ENCODE peak calls at places on chromosomes 13 and 19, in nine cellular contexts. E, B, N, W, Y, G, S, P and F are unnamed samples.

GRCh38 chr13:92547256-92547655 is 679.4 kb upstream of the GPC6 start:
- DNase-seq in N (no peak), Y (peak), P (no peak), S (no peak), G (no peak), E (no peak), B (no peak), W (no peak), F (no peak)

GRCh38 chr13:40422588-40423235 is 243.7 kb downstream of the FOXO1 start:
- DNase-seq in G (no peak), B (no peak), E (no peak), N (no peak), P (no peak), S (no peak), W (no peak), Y (no peak), F (no peak)

GRCh38 chr13:46831588-46832194 is 34.7 kb upstream of the ESD start:
- DNase-seq in B (no peak), S (peak), W (peak), N (no peak), E (peak), Y (peak), P (peak), G (peak), F (peak)

GRCh38 chr19:3607398-3608078 is 863 bp upstream of the TBXA2R start:
- DNase-seq in B (no peak), W (peak), P (no peak), G (peak), N (peak), E (no peak), S (peak), Y (peak), F (peak)

GRCh38 chr13:99191900-99192399 is 8.7 kb upstream of the UBAC2 start:
- DNase-seq in P (no peak), E (no peak), Y (no peak), B (peak), N (no peak), G (peak), S (no peak), W (no peak), F (no peak)

GRCh38 chr13:23796546-23796945 is 92.7 kb downstream of the MIPEP start:
- DNase-seq in G (no peak), Y (no peak), S (no peak), E (no peak), N (no peak), W (no peak), P (no peak), B (no peak), F (no peak)

GRCh38 chr19:50450369-50451222 is 17.9 kb downstream of the MYBPC2 start:
- DNase-seq in P (no peak), W (no peak), Y (no peak), S (no peak), B (no peak), N (no peak), G (no peak), E (no peak), F (no peak)

GRCh38 chr13:51841732-51842131 is 3.2 kb downstream of the TMEM272 start:
- DNase-seq in E (no peak), Y (no peak), S (no peak), W (no peak), B (no peak), N (no peak), P (no peak), G (no peak), F (no peak)

GRCh38 chr19:2438178-2438577 is 10.8 kb upstream of the TIMM13 start:
- DNase-seq in B (no peak), P (no peak), W (no peak), S (no peak), Y (no peak), E (no peak), G (no peak), N (no peak), F (no peak)

GRCh38 chr19:19445911-19446361 is 40.5 kb downstream of the GATAD2A start:
- DNase-seq in B (no peak), S (no peak), E (peak), G (no peak), P (no peak), N (no peak), Y (no peak), W (no peak), F (no peak)

GRCh38 chr13:113091891-113092775 is 13.5 kb upstream of the F7 start:
- DNase-seq in G (no peak), S (no peak), W (no peak), B (no peak), E (no peak), Y (no peak), P (no peak), N (no peak), F (no peak)

GRCh38 chr19:16373539-16373938 is 48.9 kb downstream of the KLF2 start:
- DNase-seq in G (no peak), Y (peak), N (no peak), W (no peak), S (peak), E (no peak), B (no peak), P (no peak), F (no peak)

GRCh38 chr19:2615782-2616181 is 86.7 kb downstream of the GNG7 start:
- DNase-seq in B (no peak), E (no peak), G (no peak), W (no peak), N (no peak), P (no peak), Y (no peak), S (no peak), F (no peak)

GRCh38 chr19:39428309-39429112 is 7.2 kb downstream of the RPS16 start:
- DNase-seq in N (peak), W (no peak), E (no peak), P (peak), G (peak), B (no peak), S (peak), Y (peak), F (no peak)

GRCh38 chr19:4389064-4389375 is 11.3 kb downstream of the SH3GL1 start:
- DNase-seq in Y (no peak), N (no peak), E (no peak), G (no peak), B (no peak), W (no peak), S (no peak), P (no peak), F (no peak)

GRCh38 chr19:48492925-48493717 is 18.5 kb downstream of the LMTK3 start:
- DNase-seq in W (peak), E (peak), S (peak), N (peak), Y (peak), B (peak), P (peak), G (peak), F (peak)

GRCh38 chr13:48585456-48585840 is 52.6 kb upstream of the RCBTB2 start:
- DNase-seq in W (no peak), N (peak), P (no peak), Y (peak), S (no peak), G (peak), B (peak), E (no peak), F (peak)

GRCh38 chr13:39968646-39969475 is 313.4 kb downstream of the COG6 start:
- DNase-seq in Y (no peak), E (no peak), G (no peak), B (no peak), P (no peak), N (no peak), S (no peak), W (no peak), F (no peak)

GRCh38 chr13:35548790-35549189 is 72.3 kb upstream of the MAB21L1 start:
- DNase-seq in P (no peak), E (no peak), B (no peak), N (no peak), G (no peak), Y (no peak), W (no peak), S (no peak), F (no peak)
- TF ChIP-seq CTCF in P (no peak), E (no peak), B (no peak), N (no peak), G (no peak), Y (no peak), W (no peak), S (no peak), F (no peak)

DNA sequence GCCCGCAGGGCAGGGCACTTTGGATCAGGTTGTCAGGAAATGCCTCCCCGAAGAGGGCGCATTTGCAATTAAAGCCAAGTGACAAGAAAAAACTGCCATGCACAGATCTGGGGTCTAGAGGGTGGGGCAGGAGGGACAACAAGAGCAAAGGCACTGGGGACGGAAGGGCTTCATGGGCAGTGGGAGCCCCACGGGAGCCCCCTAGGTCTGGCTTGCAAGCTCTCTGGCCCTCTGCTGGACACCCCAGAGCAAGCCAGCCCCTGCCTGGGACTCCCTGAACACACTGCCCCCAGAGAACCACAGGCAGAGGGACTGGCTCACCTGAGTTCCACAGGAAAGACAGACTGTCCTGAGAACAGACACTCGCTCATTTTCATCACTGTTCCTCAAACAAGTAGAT is 30.2 kb upstream of the C19orf12 start:
- DNase-seq in E (no peak), P (no peak), Y (no peak), B (no peak), W (no peak), G (no peak), N (no peak), S (no peak), F (peak)
- TF ChIP-seq CTCF in E (no peak), P (peak), Y (peak), B (no peak), W (peak), G (peak), N (no peak), S (no peak), F (peak)

DNA sequence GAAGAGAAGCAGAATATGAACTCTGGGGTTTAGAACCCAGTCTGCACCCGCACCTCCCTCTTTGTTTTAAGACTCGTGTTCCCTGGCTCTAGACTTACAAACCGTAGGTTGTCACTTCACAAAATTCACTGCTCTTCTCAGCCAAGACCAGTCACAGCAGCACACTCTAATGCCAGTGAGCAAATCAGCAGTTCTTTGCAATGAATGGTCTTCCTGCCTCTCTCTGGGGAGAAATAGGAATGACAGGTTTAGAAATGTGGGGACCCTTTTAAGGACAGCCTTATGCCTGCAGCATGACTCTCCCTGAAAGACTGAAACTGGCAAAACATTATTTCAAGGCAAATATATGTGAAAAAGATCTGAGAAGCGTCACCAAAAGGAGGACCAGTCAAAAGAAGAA is 156.9 kb downstream of the KCTD15 start:
- DNase-seq in Y (peak), G (no peak), W (no peak), B (no peak), N (no peak), P (no peak), E (no peak), S (no peak), F (no peak)
- TF ChIP-seq CTCF in Y (no peak), G (no peak), W (peak), B (no peak), N (no peak), P (no peak), E (no peak), S (no peak), F (no peak)

GRCh38 chr19:31171936-31172335 is 177.3 kb downstream of the TSHZ3 start:
- DNase-seq in S (no peak), G (no peak), Y (no peak), P (no peak), E (no peak), B (no peak), W (no peak), N (no peak), F (no peak)

GRCh38 chr19:31177230-31177629 is 172.0 kb downstream of the TSHZ3 start:
- DNase-seq in Y (no peak), S (no peak), G (no peak), B (no peak), P (no peak), W (no peak), N (no peak), E (no peak), F (no peak)

GRCh38 chr19:31173991-31174390 is 175.2 kb downstream of the TSHZ3 start:
- DNase-seq in N (no peak), G (no peak), P (no peak), S (no peak), B (no peak), Y (no peak), E (no peak), W (no peak), F (no peak)

GRCh38 chr19:31175564-31176348 is 173.5 kb downstream of the TSHZ3 start:
- DNase-seq in G (no peak), N (no peak), W (no peak), P (no peak), E (no peak), B (no peak), Y (no peak), S (no peak), F (no peak)

GRCh38 chr19:31174948-31175347 is 174.3 kb downstream of the TSHZ3 start:
- DNase-seq in P (no peak), B (no peak), G (no peak), S (no peak), E (no peak), W (no peak), N (no peak), Y (no peak), F (no peak)
- TF ChIP-seq CTCF in P (no peak), B (no peak), G (no peak), S (no peak), E (no peak), W (no peak), N (no peak), Y (no peak), F (no peak)

GRCh38 chr13:42478531-42479156 is 95.3 kb upstream of the TNFSF11 start:
- DNase-seq in E (no peak), P (peak), N (no peak), Y (peak), S (no peak), B (no peak), W (no peak), G (no peak), F (peak)
- TF ChIP-seq CTCF in E (peak), P (peak), N (peak), Y (peak), S (no peak), B (no peak), W (no peak), G (peak), F (peak)

GRCh38 chr13:102394158-102395053 is 7.4 kb downstream of the FGF14 start:
- DNase-seq in W (peak), G (peak), N (peak), P (peak), S (peak), E (peak), B (peak), Y (peak), F (no peak)
- TF ChIP-seq CTCF in W (no peak), G (peak), N (peak), P (peak), S (no peak), E (no peak), B (no peak), Y (no peak), F (no peak)